ENCODE peak calls at places on chromosomes 5 and 9, in nine cellular contexts. I, Y, E, A, U, O, L, B and S are unnamed samples.
A peak's percentile ranks its signal among the peaks of the same experiment; 100 is the strongest.

GRCh38 chr9:75265525-75265972 is 177.2 kb downstream of the OSTF1 start:
- DNase-seq in I (no peak), Y (peak; percentile 54), E (peak; percentile 20), A (no peak), U (peak; percentile 8), O (peak; percentile 42), L (no peak), B (no peak), S (no peak)

GRCh38 chr5:120767171-120767820 is 303.2 kb downstream of the PRR16 start:
- DNase-seq in I (no peak), Y (no peak), E (no peak), A (no peak), U (no peak), O (peak; percentile 70), L (no peak), B (no peak), S (no peak)

GRCh38 chr9:98846879-98847278 is 39.4 kb downstream of the GALNT12 start:
- DNase-seq in I (peak; percentile 2), Y (no peak), E (no peak), A (no peak), U (no peak), O (peak; percentile 50), L (no peak), B (no peak), S (no peak)

GRCh38 chr9:26863074-26863473 is 29.5 kb downstream of the CAAP1 start:
- DNase-seq in I (no peak), Y (no peak), E (peak; percentile 12), A (no peak), U (no peak), O (peak; percentile 2), L (no peak), B (no peak), S (no peak)

GRCh38 chr5:6808462-6808861 is 95.2 kb downstream of the TENT4A start:
- DNase-seq in I (no peak), Y (no peak), E (no peak), A (no peak), U (no peak), O (no peak), L (no peak), B (no peak), S (no peak)

GRCh38 chr9:35726876-35727438 is 5.0 kb downstream of the TLN1 start:
- DNase-seq in I (no peak), Y (no peak), E (no peak), A (peak; percentile 87), U (peak; percentile 66), O (peak; percentile 51), L (no peak), B (peak; percentile 91), S (no peak)

GRCh38 chr5:9440517-9440916 is 105.4 kb downstream of the SEMA5A start:
- DNase-seq in I (no peak), Y (no peak), E (no peak), A (no peak), U (no peak), O (peak; percentile 77), L (no peak), B (no peak), S (no peak)

GRCh38 chr9:95626885-95627558 is 110.3 kb upstream of the PTCH1 start:
- DNase-seq in I (no peak), Y (peak; percentile 46), E (no peak), A (peak; percentile 80), U (peak; percentile 72), O (no peak), L (no peak), B (peak; percentile 70), S (peak; percentile 29)

GRCh38 chr5:138594305-138595058 is 19.3 kb upstream of the HSPA9 start:
- DNase-seq in I (no peak), Y (no peak), E (no peak), A (no peak), U (no peak), O (no peak), L (no peak), B (no peak), S (no peak)
- TF ChIP-seq CTCF in I (no peak), Y (peak; percentile 13), E (peak; percentile 8), A (no peak), U (peak; percentile 33), O (peak; percentile 27), L (peak; percentile 35), B (no peak), S (peak; percentile 15)

DNA sequence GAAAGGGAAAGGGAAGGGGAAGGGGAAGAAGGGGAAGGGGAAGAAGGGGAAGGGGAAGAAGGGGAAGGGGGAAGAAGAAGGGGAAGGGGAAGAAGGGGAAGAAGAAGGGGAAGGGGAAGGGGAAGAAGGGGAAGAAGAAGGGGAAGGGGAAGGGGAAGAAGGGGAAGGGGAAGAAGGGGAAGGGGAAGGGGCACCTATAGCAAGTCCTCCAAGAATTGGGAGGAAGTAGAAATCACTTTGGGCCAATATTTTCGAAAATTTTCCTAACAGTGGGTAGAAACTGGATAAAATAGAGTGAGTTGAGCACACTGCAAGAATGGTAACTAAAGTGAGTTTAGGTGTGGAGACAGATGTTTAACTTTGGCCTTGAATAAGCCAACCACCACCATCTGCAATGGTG is 915.3 kb downstream of the DNAH5 start:
- DNase-seq in I (no peak), Y (no peak), E (no peak), A (no peak), U (no peak), O (no peak), L (no peak), B (no peak), S (no peak)
- H3K9me3 ChIP-seq in I (no peaks in the 10 kb centered on the region), Y (no peaks in the 10 kb centered on the region), E (no peaks in the 10 kb centered on the region), A (peaks cover 11% of the 10 kb centered on the region), U (no peaks in the 10 kb centered on the region), O (no peaks in the 10 kb centered on the region), L (no peaks in the 10 kb centered on the region), B (no peaks in the 10 kb centered on the region), S (no peaks in the 10 kb centered on the region)

GRCh38 chr5:136080113-136080482 is 51.3 kb downstream of the TGFBI start:
- DNase-seq in I (no peak), Y (no peak), E (no peak), A (no peak), U (no peak), O (no peak), L (no peak), B (no peak), S (peak; percentile 44)

GRCh38 chr5:136081192-136081591 is 51.5 kb upstream of the SMAD5 start:
- DNase-seq in I (no peak), Y (no peak), E (no peak), A (no peak), U (no peak), O (no peak), L (no peak), B (no peak), S (no peak)

GRCh38 chr5:136082390-136083193 is 50.1 kb upstream of the SMAD5 start:
- DNase-seq in I (peak; percentile 68), Y (peak; percentile 86), E (peak; percentile 76), A (no peak), U (peak; percentile 87), O (peak; percentile 77), L (no peak), B (peak; percentile 87), S (peak; percentile 87)

GRCh38 chr5:136079195-136079985 is 50.6 kb downstream of the TGFBI start:
- DNase-seq in I (no peak), Y (no peak), E (no peak), A (no peak), U (no peak), O (no peak), L (no peak), B (no peak), S (peak; percentile 35)

DNA sequence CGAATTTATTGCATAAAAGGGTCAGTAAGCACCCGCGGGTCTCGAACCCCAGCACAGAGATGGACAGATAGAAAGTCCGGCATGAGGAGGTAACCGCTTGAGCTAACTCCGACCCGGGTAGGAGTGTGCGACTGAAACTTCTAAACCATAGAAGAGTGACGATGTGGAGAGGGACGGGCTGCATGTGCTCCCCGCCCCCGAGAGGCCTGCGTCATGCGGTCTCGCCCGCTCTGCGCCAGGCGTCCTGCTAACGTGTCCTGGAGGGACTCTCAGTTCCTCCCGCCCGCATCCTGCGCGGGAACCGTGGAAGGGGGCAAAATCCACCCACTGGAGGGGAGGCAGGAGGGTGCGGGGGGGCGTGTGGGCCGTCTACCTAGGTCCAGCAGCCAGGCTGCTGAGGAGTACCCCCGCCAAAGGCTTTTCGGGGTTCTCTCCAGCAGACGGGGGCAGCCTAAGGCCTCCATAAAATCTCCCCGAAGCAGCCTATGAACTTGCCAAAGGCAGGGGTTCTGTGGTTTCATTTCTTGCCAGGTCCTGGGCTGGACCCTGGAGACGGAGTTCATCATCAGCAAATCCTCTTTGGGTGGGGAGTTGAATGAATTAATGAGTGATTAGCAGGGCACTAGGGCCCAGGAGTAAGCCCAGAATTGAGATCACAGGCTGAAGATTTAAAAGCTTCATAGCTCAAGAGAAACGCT is 51.8 kb downstream of the TGFBI start:
- DNase-seq in I (peak; percentile 69), Y (peak; percentile 84), E (peak; percentile 43), A (peak; percentile 94), U (peak; percentile 87), O (peak; percentile 94), L (peak; percentile 82), B (peak; percentile 94), S (peak; percentile 95)
- TF ChIP-seq POLR2A in I (peak; percentile 24), Y (peak; percentile 54), E (peak; percentile 45), A (no peak), U (no peak), O (peak; percentile 82), L (peak; percentile 60), B (peak; percentile 33), S (peak; percentile 70)

GRCh38 chr5:132055441-132055807 is 5.0 kb upstream of the IL3 start:
- DNase-seq in I (no peak), Y (no peak), E (no peak), A (no peak), U (no peak), O (no peak), L (no peak), B (no peak), S (no peak)
- TF ChIP-seq CTCF in I (no peak), Y (no peak), E (no peak), A (no peak), U (no peak), O (no peak), L (no peak), B (no peak), S (no peak)

GRCh38 chr5:162503796-162504195 is 436.2 kb downstream of the GABRG2 start:
- DNase-seq in I (no peak), Y (no peak), E (no peak), A (no peak), U (no peak), O (no peak), L (no peak), B (no peak), S (no peak)
- H3K9me3 ChIP-seq in I (no peaks in the 10 kb centered on the region), Y (no peaks in the 10 kb centered on the region), E (no peaks in the 10 kb centered on the region), A (peaks cover 4% of the 10 kb centered on the region), U (no peaks in the 10 kb centered on the region), O (peaks cover 3% of the 10 kb centered on the region), L (no peaks in the 10 kb centered on the region), B (no peaks in the 10 kb centered on the region), S (no peaks in the 10 kb centered on the region)

DNA sequence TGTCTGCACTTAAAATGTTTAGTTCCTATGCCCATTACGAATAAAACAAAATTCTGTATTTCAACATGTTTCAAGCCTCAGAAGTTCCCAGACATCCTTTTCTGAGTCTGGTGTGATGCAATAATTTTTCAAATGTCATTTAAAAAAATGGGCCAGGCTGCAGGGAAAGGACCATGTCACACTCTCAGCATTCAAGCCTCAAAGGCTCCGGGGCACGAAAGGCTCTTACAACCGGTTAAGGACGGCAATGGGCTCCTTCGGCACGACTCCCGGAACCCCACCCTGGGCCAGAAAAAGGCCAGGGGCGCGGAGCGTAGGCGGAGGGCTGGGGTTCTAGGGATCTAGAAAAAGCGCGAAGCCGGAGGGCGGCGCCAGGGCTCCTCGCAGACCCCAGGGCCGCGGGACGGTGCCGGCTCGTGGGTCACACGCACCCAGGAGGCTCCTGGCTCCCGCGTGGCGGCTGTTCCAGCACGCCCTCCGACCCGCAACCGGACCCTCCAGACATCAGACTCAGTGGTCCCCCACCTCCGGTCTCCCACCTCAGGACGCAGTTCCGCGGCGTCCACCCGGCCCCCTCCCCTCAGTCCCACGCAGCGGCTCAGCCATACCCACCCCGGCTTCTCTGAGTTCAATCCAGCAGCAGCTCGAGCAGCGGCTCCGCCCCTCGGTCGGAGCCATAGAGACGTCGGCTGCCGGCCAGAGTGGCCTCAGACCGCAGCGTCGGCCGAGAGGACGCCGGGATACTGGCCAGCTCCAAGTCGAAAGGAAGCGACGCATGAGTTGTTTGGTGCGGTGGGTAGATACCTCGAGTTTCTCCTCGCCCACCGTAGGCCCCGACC is at the start of gene TMEM267:
- DNase-seq in I (peak; percentile 91), Y (peak; percentile 94), E (peak; percentile 81), A (peak; percentile 99), U (peak; percentile 92), O (peak; percentile 92), L (peak; percentile 67), B (peak; percentile 96), S (peak; percentile 94)
- TF ChIP-seq POLR2A in I (peak; percentile 90), Y (peak; percentile 97), E (peak; percentile 83), A (no peak), U (no peak), O (peak; percentile 93), L (peak; percentile 90), B (peak; percentile 87), S (peak; percentile 89)